ENCODE peak calls at places on chromosomes 4 and X, in six cellular contexts. U is spleen, E is left lung, D is GM23248, C is adipocyte, Z is osteoblast. G is an unnamed sample. For H3K27me3, the result is how much of the 10 kb centered on the place peaks cover.

GRCh38 chrX:25860322-25860721 is 277.8 kb upstream of the MAGEB18 start:
- DNase-seq in U (no peak), E (peak), D (no peak), C (no peak), Z (no peak), G (no peak)

GRCh38 chr4:80362578-80363181 is 27.1 kb downstream of the CFAP299 start:
- DNase-seq in U (peak), E (peak), D (peak), C (peak), Z (no peak), G (no peak)

GRCh38 chr4:151339472-151339871 is 14.1 kb upstream of the SH3D19 start:
- DNase-seq in U (no peak), E (no peak), D (no peak), C (no peak), Z (no peak), G (no peak)

GRCh38 chrX:7254144-7254543 is 106.2 kb upstream of the PUDP start:
- DNase-seq in U (no peak), E (no peak), D (no peak), C (no peak), Z (no peak), G (no peak)

GRCh38 chr4:95317124-95317820 is 231.5 kb downstream of the UNC5C start:
- DNase-seq in U (no peak), E (no peak), D (no peak), C (no peak), Z (no peak), G (no peak)

GRCh38 chr4:36794716-36795115 is 449.8 kb upstream of the NWD2 start:
- DNase-seq in U (no peak), E (no peak), D (no peak), C (no peak), Z (no peak), G (no peak)

GRCh38 chr4:143514432-143514831 is 930 bp downstream of the SMARCA5 start:
- DNase-seq in U (peak), E (peak), D (peak), C (peak), Z (peak), G (peak)

GRCh38 chr4:110260299-110260698 is 61.9 kb upstream of the ELOVL6 start:
- DNase-seq in U (no peak), E (no peak), D (no peak), C (no peak), Z (no peak), G (no peak)

GRCh38 chr4:108433832-108434231 is 186.5 kb upstream of the RPL34 start:
- DNase-seq in U (no peak), E (no peak), D (peak), C (peak), Z (no peak), G (no peak)

GRCh38 chr4:184280591-184281071 is 63.0 kb upstream of the ENPP6 start:
- DNase-seq in U (no peak), E (no peak), D (no peak), C (no peak), Z (no peak), G (no peak)

GRCh38 chr4:121738780-121739547 is 26.0 kb downstream of the SMIM43 start:
- DNase-seq in U (no peak), E (no peak), D (no peak), C (no peak), Z (no peak), G (no peak)
- H3K27me3 ChIP-seq in U (under half), E (under half), D (under half), C (under half), Z (under half), G (under half)

DNA sequence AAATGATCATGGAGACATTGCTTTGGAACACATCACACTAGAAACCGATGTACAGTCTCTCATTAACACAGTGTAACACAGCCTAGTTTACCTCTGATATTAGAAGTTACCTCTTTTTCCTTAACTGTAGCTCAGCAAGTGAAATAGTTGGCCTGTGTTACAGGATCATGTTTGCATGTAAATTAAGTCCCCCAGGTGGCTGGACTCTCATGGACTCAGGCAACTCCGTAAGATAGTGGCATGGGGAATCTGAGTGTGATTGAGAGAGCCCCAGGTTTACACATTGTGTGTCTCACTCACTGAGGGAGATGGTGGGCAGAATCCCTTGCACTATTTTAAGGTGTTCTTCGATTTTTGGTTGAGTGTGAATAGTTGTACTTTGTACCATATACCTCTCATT is 13.5 kb downstream of the RAB9A start:
- DNase-seq in U (no peak), E (no peak), D (no peak), C (no peak), Z (no peak), G (no peak)
- H3K27me3 ChIP-seq in U (under half), E (under half), D (under half), C (under half), Z (under half), G (under half)

GRCh38 chrX:459611-460010 is 72.9 kb upstream of the PPP2R3B start:
- DNase-seq in U (peak), E (no peak), D (no peak), C (no peak), Z (peak), G (no peak)

GRCh38 chrX:460116-460515 is 73.4 kb upstream of the PPP2R3B start:
- DNase-seq in U (peak), E (no peak), D (no peak), C (no peak), Z (peak), G (no peak)

GRCh38 chrX:465418-465817 is 78.7 kb upstream of the PPP2R3B start:
- DNase-seq in U (peak), E (peak), D (no peak), C (no peak), Z (peak), G (peak)

GRCh38 chrX:460823-461640 is 74.3 kb upstream of the PPP2R3B start:
- DNase-seq in U (peak), E (no peak), D (no peak), C (no peak), Z (peak), G (peak)

GRCh38 chrX:462853-463252 is 76.1 kb upstream of the PPP2R3B start:
- DNase-seq in U (peak), E (peak), D (no peak), C (no peak), Z (no peak), G (peak)
- H3K27me3 ChIP-seq in U (under half), E (under half), D (under half), C (under half), Z (under half), G (under half)

DNA sequence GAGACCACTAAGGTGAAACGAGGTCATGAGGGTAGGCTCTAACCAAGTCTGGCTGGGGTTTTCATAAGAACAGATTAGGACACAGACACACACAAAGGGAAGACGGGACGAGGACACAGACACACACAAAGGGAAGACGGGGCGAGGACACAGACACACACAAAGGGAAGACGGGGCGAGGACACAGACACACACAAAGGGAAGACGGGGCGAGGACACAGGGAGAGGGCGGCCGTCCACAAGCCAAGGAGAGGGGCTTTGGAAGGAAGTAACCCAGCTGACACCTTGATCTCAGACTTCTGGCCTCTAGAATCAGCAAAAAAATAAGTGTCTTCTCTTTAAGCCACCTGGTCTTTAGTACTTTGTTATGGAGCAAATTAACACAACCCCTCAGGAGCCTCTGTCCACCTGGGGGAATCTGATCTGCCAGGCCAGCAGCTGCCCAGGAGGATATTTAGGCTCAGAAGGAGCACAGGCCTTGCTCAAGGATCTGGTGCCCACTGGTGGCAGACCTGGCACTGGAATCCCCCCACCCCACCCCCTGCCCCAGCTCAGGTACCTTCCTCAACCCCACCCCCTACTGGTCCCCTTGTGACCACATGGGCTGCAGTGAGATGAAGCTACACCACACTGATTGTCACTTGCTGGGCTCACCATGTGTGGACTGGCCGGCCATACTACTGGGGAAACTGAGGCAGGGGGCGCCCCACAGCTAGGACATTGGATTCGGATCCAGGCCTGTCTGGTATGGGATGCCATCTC is 2.8 kb downstream of the ABLIM2 start:
- DNase-seq in U (peak), E (peak), D (no peak), C (no peak), Z (peak), G (no peak)
- H3K27me3 ChIP-seq in U (under half), E (under half), D (under half), C (under half), Z (under half), G (under half)

GRCh38 chr4:146143888-146144287 is 31.6 kb upstream of the LSM6 start:
- DNase-seq in U (no peak), E (no peak), D (no peak), C (no peak), Z (no peak), G (no peak)
- H3K27me3 ChIP-seq in U (under half), E (under half), D (under half), C (under half), Z (under half), G (under half)

G was measured in RWPE2.